ENCODE peak calls at places on chromosome 1, in six cellular contexts. H, J, D, T, W and O are unnamed samples.

GRCh38 chr1:70038025-70038424 is 167.4 kb downstream of the LRRC40 start:
- DNase-seq in H (peak; percentile 11), J (no peak), D (no peak), T (no peak), W (no peak), O (no peak)

GRCh38 chr1:70990460-70991253 is 57.0 kb downstream of the PTGER3 start:
- DNase-seq in H (no peak), J (no peak), D (no peak), T (no peak), W (peak; percentile 60), O (no peak)

GRCh38 chr1:240192851-240193250 is 101.2 kb downstream of the FMN2 start:
- DNase-seq in H (no peak), J (no peak), D (peak; percentile 48), T (no peak), W (no peak), O (no peak)

GRCh38 chr1:12617901-12618660 is at the start of gene DHRS3:
- DNase-seq in H (peak; percentile 56), J (no peak), D (peak; percentile 88), T (peak; percentile 64), W (peak; percentile 86), O (peak; percentile 79)

GRCh38 chr1:8047112-8047511 is 21.0 kb upstream of the ERRFI1 start:
- DNase-seq in H (peak; percentile 88), J (no peak), D (peak; percentile 96), T (no peak), W (no peak), O (no peak)

GRCh38 chr1:220775238-220775853 is 11.4 kb upstream of the MTARC1 start:
- DNase-seq in H (peak; percentile 37), J (peak; percentile 28), D (peak; percentile 33), T (peak; percentile 37), W (no peak), O (no peak)

GRCh38 chr1:174998569-174999215 is 1.1 kb upstream of the CACYBP start:
- DNase-seq in H (peak; percentile 63), J (peak; percentile 83), D (peak; percentile 52), T (peak; percentile 58), W (peak; percentile 77), O (peak; percentile 37)

GRCh38 chr1:227763246-227764018 is 28.2 kb downstream of the SNAP47 start:
- DNase-seq in H (no peak), J (no peak), D (no peak), T (no peak), W (peak; percentile 43), O (no peak)

GRCh38 chr1:198316681-198317080 is 159.9 kb downstream of the NEK7 start:
- DNase-seq in H (no peak), J (no peak), D (no peak), T (no peak), W (no peak), O (no peak)

GRCh38 chr1:2353907-2354438 is 37.4 kb downstream of the MORN1 start:
- DNase-seq in H (no peak), J (no peak), D (no peak), T (no peak), W (no peak), O (no peak)

GRCh38 chr1:161986328-161986727 is 37.3 kb downstream of the OLFML2B start:
- DNase-seq in H (peak; percentile 16), J (no peak), D (no peak), T (no peak), W (no peak), O (no peak)

GRCh38 chr1:170360601-170361000 is 171.4 kb upstream of the GORAB start:
- DNase-seq in H (no peak), J (no peak), D (no peak), T (no peak), W (no peak), O (no peak)